ENCODE peak calls at places on chromosome 2, in eight cellular contexts. One of them, this sample, is unnamed.
A peak's percentile ranks its signal among the peaks of the same experiment; 100 is the strongest.

GRCh38 chr2:45862843-45863242 is 211.4 kb downstream of the PRKCE start:
- DNase-seq in WTC11: no peak
- DNase-seq in pancreas: no peak
- DNase-seq in left ventricle myocardium inferior: no peak
- DNase-seq in bronchial epithelial cell: no peak
- DNase-seq in cardiac fibroblast: no peak
- DNase-seq in astrocyte of the spinal cord: no peak
- DNase-seq in RWPE1: no peak
- DNase-seq in this sample: no peak

GRCh38 chr2:180876506-180876905 is 103.9 kb upstream of the UBE2E3 start:
- DNase-seq in WTC11: no peak
- DNase-seq in pancreas: no peak
- DNase-seq in left ventricle myocardium inferior: no peak
- DNase-seq in bronchial epithelial cell: no peak
- DNase-seq in cardiac fibroblast: no peak
- DNase-seq in astrocyte of the spinal cord: no peak
- DNase-seq in RWPE1: no peak
- DNase-seq in this sample: no peak

GRCh38 chr2:12106440-12107080 is 360.1 kb downstream of the LPIN1 start:
- DNase-seq in WTC11: no peak
- DNase-seq in pancreas: no peak
- DNase-seq in left ventricle myocardium inferior: peak; percentile 80
- DNase-seq in bronchial epithelial cell: peak; percentile 75
- DNase-seq in cardiac fibroblast: peak; percentile 97
- DNase-seq in astrocyte of the spinal cord: peak; percentile 98
- DNase-seq in RWPE1: peak; percentile 97
- DNase-seq in this sample: no peak

GRCh38 chr2:120354467-120354866 is 8.5 kb downstream of the INHBB start:
- DNase-seq in WTC11: no peak
- DNase-seq in pancreas: no peak
- DNase-seq in left ventricle myocardium inferior: no peak
- DNase-seq in bronchial epithelial cell: no peak
- DNase-seq in cardiac fibroblast: no peak
- DNase-seq in astrocyte of the spinal cord: no peak
- DNase-seq in RWPE1: no peak
- DNase-seq in this sample: no peak

GRCh38 chr2:96873651-96874096 is 3.8 kb upstream of the SEMA4C start:
- DNase-seq in WTC11: no peak
- DNase-seq in pancreas: peak; percentile 59
- DNase-seq in left ventricle myocardium inferior: peak; percentile 76
- DNase-seq in bronchial epithelial cell: no peak
- DNase-seq in cardiac fibroblast: no peak
- DNase-seq in astrocyte of the spinal cord: no peak
- DNase-seq in RWPE1: no peak
- DNase-seq in this sample: peak; percentile 56

GRCh38 chr2:20168048-20168726 is 56.7 kb downstream of the SDC1 start:
- DNase-seq in WTC11: no peak
- DNase-seq in pancreas: peak; percentile 50
- DNase-seq in left ventricle myocardium inferior: no peak
- DNase-seq in bronchial epithelial cell: no peak
- DNase-seq in cardiac fibroblast: no peak
- DNase-seq in astrocyte of the spinal cord: no peak
- DNase-seq in RWPE1: no peak
- DNase-seq in this sample: no peak

GRCh38 chr2:204664708-204665121 is 119.4 kb downstream of the PARD3B start:
- DNase-seq in WTC11: no peak
- DNase-seq in pancreas: no peak
- DNase-seq in left ventricle myocardium inferior: no peak
- DNase-seq in bronchial epithelial cell: peak; percentile 63
- DNase-seq in cardiac fibroblast: peak; percentile 74
- DNase-seq in astrocyte of the spinal cord: peak; percentile 68
- DNase-seq in RWPE1: peak; percentile 51
- DNase-seq in this sample: no peak

GRCh38 chr2:170106441-170106840 is 71.5 kb upstream of the MYO3B start:
- DNase-seq in WTC11: no peak
- DNase-seq in pancreas: no peak
- DNase-seq in left ventricle myocardium inferior: no peak
- DNase-seq in bronchial epithelial cell: no peak
- DNase-seq in cardiac fibroblast: no peak
- DNase-seq in astrocyte of the spinal cord: no peak
- DNase-seq in RWPE1: no peak
- DNase-seq in this sample: no peak

GRCh38 chr2:164808776-164809175 is 32.8 kb downstream of the COBLL1 start:
- DNase-seq in WTC11: no peak
- DNase-seq in pancreas: no peak
- DNase-seq in left ventricle myocardium inferior: no peak
- DNase-seq in bronchial epithelial cell: no peak
- DNase-seq in cardiac fibroblast: peak; percentile 7
- DNase-seq in astrocyte of the spinal cord: no peak
- DNase-seq in RWPE1: no peak
- DNase-seq in this sample: no peak

GRCh38 chr2:152646775-152647174 is 70.5 kb downstream of the PRPF40A start:
- DNase-seq in WTC11: no peak
- DNase-seq in pancreas: no peak
- DNase-seq in left ventricle myocardium inferior: no peak
- DNase-seq in bronchial epithelial cell: peak; percentile 92
- DNase-seq in cardiac fibroblast: peak; percentile 70
- DNase-seq in astrocyte of the spinal cord: peak; percentile 85
- DNase-seq in RWPE1: peak; percentile 86
- DNase-seq in this sample: no peak

GRCh38 chr2:39515273-39515896 is 78.3 kb upstream of the MAP4K3 start:
- DNase-seq in WTC11: no peak
- DNase-seq in pancreas: no peak
- DNase-seq in left ventricle myocardium inferior: no peak
- DNase-seq in bronchial epithelial cell: no peak
- DNase-seq in cardiac fibroblast: no peak
- DNase-seq in astrocyte of the spinal cord: no peak
- DNase-seq in RWPE1: no peak
- DNase-seq in this sample: no peak

GRCh38 chr2:164090533-164090932 is 354.7 kb upstream of the FIGN start:
- DNase-seq in WTC11: no peak
- DNase-seq in pancreas: no peak
- DNase-seq in left ventricle myocardium inferior: no peak
- DNase-seq in bronchial epithelial cell: no peak
- DNase-seq in cardiac fibroblast: no peak
- DNase-seq in astrocyte of the spinal cord: no peak
- DNase-seq in RWPE1: no peak
- DNase-seq in this sample: no peak

GRCh38 chr2:236657801-236658200 is 88.2 kb downstream of the ACKR3 start:
- DNase-seq in WTC11: no peak
- DNase-seq in pancreas: no peak
- DNase-seq in left ventricle myocardium inferior: no peak
- DNase-seq in bronchial epithelial cell: no peak
- DNase-seq in cardiac fibroblast: no peak
- DNase-seq in astrocyte of the spinal cord: peak; percentile 7
- DNase-seq in RWPE1: no peak
- DNase-seq in this sample: no peak

GRCh38 chr2:72034353-72035095 is 113.1 kb downstream of the CYP26B1 start:
- DNase-seq in WTC11: no peak
- DNase-seq in pancreas: no peak
- DNase-seq in left ventricle myocardium inferior: no peak
- DNase-seq in bronchial epithelial cell: no peak
- DNase-seq in cardiac fibroblast: no peak
- DNase-seq in astrocyte of the spinal cord: no peak
- DNase-seq in RWPE1: no peak
- DNase-seq in this sample: no peak

GRCh38 chr2:233839447-233839820 is 14.9 kb downstream of the HJURP start:
- DNase-seq in WTC11: no peak
- DNase-seq in pancreas: no peak
- DNase-seq in left ventricle myocardium inferior: no peak
- DNase-seq in bronchial epithelial cell: no peak
- DNase-seq in cardiac fibroblast: no peak
- DNase-seq in astrocyte of the spinal cord: no peak
- DNase-seq in RWPE1: no peak
- DNase-seq in this sample: no peak

GRCh38 chr2:239577306-239577705 is 176.5 kb upstream of the HDAC4 start:
- DNase-seq in WTC11: no peak
- DNase-seq in pancreas: peak; percentile 32
- DNase-seq in left ventricle myocardium inferior: no peak
- DNase-seq in bronchial epithelial cell: no peak
- DNase-seq in cardiac fibroblast: no peak
- DNase-seq in astrocyte of the spinal cord: no peak
- DNase-seq in RWPE1: no peak
- DNase-seq in this sample: no peak

GRCh38 chr2:22907330-22907729 is 477.6 kb upstream of the KLHL29 start:
- DNase-seq in WTC11: no peak
- DNase-seq in pancreas: no peak
- DNase-seq in left ventricle myocardium inferior: no peak
- DNase-seq in bronchial epithelial cell: no peak
- DNase-seq in cardiac fibroblast: peak; percentile 1
- DNase-seq in astrocyte of the spinal cord: no peak
- DNase-seq in RWPE1: no peak
- DNase-seq in this sample: no peak

GRCh38 chr2:40062381-40062780 is 283.3 kb upstream of the THUMPD2 start:
- DNase-seq in WTC11: no peak
- DNase-seq in pancreas: no peak
- DNase-seq in left ventricle myocardium inferior: no peak
- DNase-seq in bronchial epithelial cell: no peak
- DNase-seq in cardiac fibroblast: no peak
- DNase-seq in astrocyte of the spinal cord: no peak
- DNase-seq in RWPE1: no peak
- DNase-seq in this sample: no peak

GRCh38 chr2:168030862-168031624 is 216.4 kb downstream of the STK39 start:
- DNase-seq in WTC11: no peak
- DNase-seq in pancreas: no peak
- DNase-seq in left ventricle myocardium inferior: no peak
- DNase-seq in bronchial epithelial cell: peak; percentile 13
- DNase-seq in cardiac fibroblast: peak; percentile 33
- DNase-seq in astrocyte of the spinal cord: peak; percentile 74
- DNase-seq in RWPE1: no peak
- DNase-seq in this sample: no peak

GRCh38 chr2:219987830-219988229 is 360.4 kb downstream of the SLC4A3 start:
- DNase-seq in WTC11: no peak
- DNase-seq in pancreas: no peak
- DNase-seq in left ventricle myocardium inferior: no peak
- DNase-seq in bronchial epithelial cell: peak; percentile 99
- DNase-seq in cardiac fibroblast: peak; percentile 67
- DNase-seq in astrocyte of the spinal cord: peak; percentile 83
- DNase-seq in RWPE1: peak; percentile 60
- DNase-seq in this sample: no peak

GRCh38 chr2:126403039-126403666 is 252.8 kb upstream of the GYPC start:
- DNase-seq in WTC11: no peak
- DNase-seq in pancreas: no peak
- DNase-seq in left ventricle myocardium inferior: no peak
- DNase-seq in bronchial epithelial cell: no peak
- DNase-seq in cardiac fibroblast: no peak
- DNase-seq in astrocyte of the spinal cord: no peak
- DNase-seq in RWPE1: no peak
- DNase-seq in this sample: no peak

GRCh38 chr2:126399001-126399400 is 257.0 kb upstream of the GYPC start:
- DNase-seq in WTC11: no peak
- DNase-seq in pancreas: no peak
- DNase-seq in left ventricle myocardium inferior: no peak
- DNase-seq in bronchial epithelial cell: no peak
- DNase-seq in cardiac fibroblast: no peak
- DNase-seq in astrocyte of the spinal cord: no peak
- DNase-seq in RWPE1: no peak
- DNase-seq in this sample: no peak
- TF ChIP-seq CTCF in WTC11: no peak
- TF ChIP-seq CTCF in pancreas: no peak
- TF ChIP-seq CTCF in left ventricle myocardium inferior: no peak
- TF ChIP-seq CTCF in bronchial epithelial cell: no peak
- TF ChIP-seq CTCF in cardiac fibroblast: no peak
- TF ChIP-seq CTCF in astrocyte of the spinal cord: no peak
- TF ChIP-seq CTCF in RWPE1: no peak
- TF ChIP-seq CTCF in this sample: no peak

GRCh38 chr2:126614529-126615279 is 41.3 kb upstream of the GYPC start:
- DNase-seq in WTC11: no peak
- DNase-seq in pancreas: no peak
- DNase-seq in left ventricle myocardium inferior: no peak
- DNase-seq in bronchial epithelial cell: no peak
- DNase-seq in cardiac fibroblast: peak; percentile 83
- DNase-seq in astrocyte of the spinal cord: no peak
- DNase-seq in RWPE1: no peak
- DNase-seq in this sample: no peak
- TF ChIP-seq CTCF in WTC11: no peak
- TF ChIP-seq CTCF in pancreas: no peak
- TF ChIP-seq CTCF in left ventricle myocardium inferior: no peak
- TF ChIP-seq CTCF in bronchial epithelial cell: no peak
- TF ChIP-seq CTCF in cardiac fibroblast: no peak
- TF ChIP-seq CTCF in astrocyte of the spinal cord: no peak
- TF ChIP-seq CTCF in RWPE1: no peak
- TF ChIP-seq CTCF in this sample: no peak

DNA sequence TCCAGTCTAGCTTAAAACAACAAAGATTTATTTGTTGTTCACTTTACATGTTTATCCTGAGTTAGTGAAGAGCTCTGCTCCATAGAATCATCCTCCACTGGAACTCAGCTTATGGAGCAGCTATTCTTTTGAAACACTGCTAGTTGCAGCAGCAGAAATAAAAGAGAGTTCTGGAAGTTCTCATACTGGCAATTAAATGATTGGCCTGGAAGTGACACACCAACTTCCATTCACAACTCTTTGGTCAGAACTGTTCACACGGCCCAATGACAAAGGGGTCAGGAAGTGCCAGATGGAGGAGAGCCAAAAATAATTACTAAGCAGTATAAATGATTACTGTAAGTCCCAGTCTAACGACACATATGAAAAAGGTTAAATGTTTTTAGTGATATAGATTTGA is 39.1 kb downstream of the FBXO11 start:
- DNase-seq in WTC11: no peak
- DNase-seq in pancreas: no peak
- DNase-seq in left ventricle myocardium inferior: no peak
- DNase-seq in bronchial epithelial cell: peak; percentile 83
- DNase-seq in cardiac fibroblast: peak; percentile 90
- DNase-seq in astrocyte of the spinal cord: peak; percentile 80
- DNase-seq in RWPE1: peak; percentile 59
- DNase-seq in this sample: no peak
- TF ChIP-seq CTCF in WTC11: no peak
- TF ChIP-seq CTCF in pancreas: no peak
- TF ChIP-seq CTCF in left ventricle myocardium inferior: no peak
- TF ChIP-seq CTCF in bronchial epithelial cell: no peak
- TF ChIP-seq CTCF in cardiac fibroblast: no peak
- TF ChIP-seq CTCF in astrocyte of the spinal cord: no peak
- TF ChIP-seq CTCF in RWPE1: no peak
- TF ChIP-seq CTCF in this sample: no peak

GRCh38 chr2:105746177-105747080 is 1.7 kb downstream of the NCK2 start:
- DNase-seq in WTC11: peak; percentile 85
- DNase-seq in pancreas: peak; percentile 90
- DNase-seq in left ventricle myocardium inferior: peak; percentile 58
- DNase-seq in bronchial epithelial cell: no peak
- DNase-seq in cardiac fibroblast: no peak
- DNase-seq in astrocyte of the spinal cord: no peak
- DNase-seq in RWPE1: peak; percentile 42
- DNase-seq in this sample: no peak

GRCh38 chr2:105747997-105748396 is 3.3 kb downstream of the NCK2 start:
- DNase-seq in WTC11: no peak
- DNase-seq in pancreas: no peak
- DNase-seq in left ventricle myocardium inferior: no peak
- DNase-seq in bronchial epithelial cell: no peak
- DNase-seq in cardiac fibroblast: no peak
- DNase-seq in astrocyte of the spinal cord: no peak
- DNase-seq in RWPE1: no peak
- DNase-seq in this sample: no peak

GRCh38 chr2:105744091-105744908 is 412 bp upstream of the NCK2 start:
- DNase-seq in WTC11: peak; percentile 33
- DNase-seq in pancreas: peak; percentile 89
- DNase-seq in left ventricle myocardium inferior: peak; percentile 70
- DNase-seq in bronchial epithelial cell: no peak
- DNase-seq in cardiac fibroblast: peak; percentile 68
- DNase-seq in astrocyte of the spinal cord: peak; percentile 27
- DNase-seq in RWPE1: peak; percentile 65
- DNase-seq in this sample: peak; percentile 41

GRCh38 chr2:105747254-105747909 is 2.7 kb downstream of the NCK2 start:
- DNase-seq in WTC11: no peak
- DNase-seq in pancreas: no peak
- DNase-seq in left ventricle myocardium inferior: no peak
- DNase-seq in bronchial epithelial cell: no peak
- DNase-seq in cardiac fibroblast: no peak
- DNase-seq in astrocyte of the spinal cord: no peak
- DNase-seq in RWPE1: no peak
- DNase-seq in this sample: no peak

GRCh38 chr2:105744909-105745853 is at the start of gene NCK2:
- DNase-seq in WTC11: peak; percentile 44
- DNase-seq in pancreas: peak; percentile 78
- DNase-seq in left ventricle myocardium inferior: peak; percentile 19
- DNase-seq in bronchial epithelial cell: no peak
- DNase-seq in cardiac fibroblast: peak; percentile 29
- DNase-seq in astrocyte of the spinal cord: peak; percentile 40
- DNase-seq in RWPE1: no peak
- DNase-seq in this sample: no peak
- TF ChIP-seq CTCF in WTC11: no peak
- TF ChIP-seq CTCF in pancreas: no peak
- TF ChIP-seq CTCF in left ventricle myocardium inferior: peak; percentile 44
- TF ChIP-seq CTCF in bronchial epithelial cell: no peak
- TF ChIP-seq CTCF in cardiac fibroblast: no peak
- TF ChIP-seq CTCF in astrocyte of the spinal cord: no peak
- TF ChIP-seq CTCF in RWPE1: no peak
- TF ChIP-seq CTCF in this sample: no peak